ENCODE peak calls at places on chromosomes 4 and X, in five cellular contexts. V, K, Z, B and L are unnamed samples.

GRCh38 chr4:52873191-52873590 is 11.1 kb downstream of the RASL11B start:
- DNase-seq in V (no peak), K (no peak), Z (no peak), B (no peak), L (no peak)

GRCh38 chrX:283115-283845 is 2.1 kb downstream of the PLCXD1 start:
- DNase-seq in V (peak; percentile 93), K (no peak), Z (peak; percentile 87), B (peak; percentile 91), L (no peak)

GRCh38 chr4:142129931-142130330 is 493.5 kb downstream of the IL15 start:
- DNase-seq in V (no peak), K (no peak), Z (no peak), B (no peak), L (no peak)

GRCh38 chrX:17542123-17542522 is 167.1 kb downstream of the NHS start:
- DNase-seq in V (no peak), K (no peak), Z (no peak), B (no peak), L (no peak)

GRCh38 chrX:47637546-47638195 is 7.9 kb upstream of the CFP start:
- DNase-seq in V (peak; percentile 83), K (peak; percentile 46), Z (no peak), B (peak; percentile 66), L (no peak)

GRCh38 chr4:188341428-188341827 is 202.2 kb downstream of the TRIML1 start:
- DNase-seq in V (no peak), K (no peak), Z (no peak), B (no peak), L (no peak)

GRCh38 chrX:8364369-8365141 is 100.1 kb upstream of the VCX3B start:
- DNase-seq in V (peak; percentile 35), K (peak; percentile 0), Z (no peak), B (peak; percentile 28), L (no peak)

GRCh38 chr4:42706086-42706485 is 49.2 kb upstream of the ATP8A1 start:
- DNase-seq in V (no peak), K (no peak), Z (no peak), B (no peak), L (no peak)

GRCh38 chr4:32689520-32689919 is 1969.4 kb downstream of the PCDH7 start:
- DNase-seq in V (no peak), K (no peak), Z (no peak), B (no peak), L (no peak)